ENCODE peak calls at places on chromosomes 5 and 9, in six cellular contexts. G is IMR-90, Q is MM.1S, X is hepatocyte, O is GM23248, P is astrocyte. S is an unnamed sample.

GRCh38 chr5:163727028-163727427 is 221.6 kb downstream of the MAT2B start:
- DNase-seq in O (no peak), G (no peak), Q (peak; percentile 59), P (no peak), X (no peak), S (no peak)

GRCh38 chr5:164475339-164475977 is 970.0 kb downstream of the MAT2B start:
- DNase-seq in G (peak; percentile 56), X (peak; percentile 32), P (peak; percentile 24), Q (peak; percentile 42), O (peak; percentile 10), S (peak; percentile 37)

GRCh38 chr5:117077142-117077541 is 502.5 kb upstream of the SEMA6A start:
- DNase-seq in O (peak; percentile 3), G (no peak), X (no peak), P (no peak), Q (peak; percentile 16), S (no peak)

GRCh38 chr9:122936464-122936863 is 4.4 kb upstream of the RABGAP1 start:
- DNase-seq in Q (no peak), X (peak; percentile 23), O (no peak), P (no peak), G (no peak), S (no peak)

GRCh38 chr5:53482717-53483638 is 2.5 kb downstream of the FST start:
- DNase-seq in O (peak; percentile 51), Q (peak; percentile 19), G (peak; percentile 53), P (no peak), X (peak; percentile 64), S (peak; percentile 33)

GRCh38 chr9:129496187-129497063 is 124.5 kb downstream of the C9orf50 start:
- DNase-seq in P (peak; percentile 91), G (peak; percentile 91), Q (peak; percentile 48), X (peak; percentile 98), O (peak; percentile 98), S (peak; percentile 82)

GRCh38 chr9:5408596-5408995 is 29.1 kb downstream of the PLGRKT start:
- DNase-seq in O (no peak), P (no peak), G (no peak), Q (no peak), X (no peak), S (no peak)

GRCh38 chr9:81632599-81632998 is 56.7 kb downstream of the TLE1 start:
- DNase-seq in G (peak; percentile 94), Q (no peak), P (peak; percentile 90), X (no peak), O (peak; percentile 78), S (peak; percentile 75)

GRCh38 chr9:68794898-68795297 is 89.9 kb downstream of the PIP5K1B start:
- DNase-seq in G (no peak), Q (no peak), X (peak; percentile 65), O (no peak), P (no peak), S (peak; percentile 99)

GRCh38 chr5:62561896-62562295 is 16.7 kb upstream of the LRRC70 start:
- DNase-seq in Q (no peak), P (no peak), O (no peak), G (no peak), X (no peak), S (no peak)
- H3K4me2 ChIP-seq in Q (no peak overlapping the region), P (no peak overlapping the region), O (no peak overlapping the region), G (no peak overlapping the region), X (no peak overlapping the region), S (no peak overlapping the region)

GRCh38 chr5:135433626-135434426 is 13.3 kb downstream of the DCANP1 start:
- DNase-seq in X (no peak), Q (no peak), O (peak; percentile 50), P (no peak), G (peak; percentile 56), S (peak; percentile 12)
- H3K4me2 ChIP-seq in X (peak overlapping the region; percentile 53), Q (no peak overlapping the region), O (no peak overlapping the region), P (peak overlapping the region; percentile 9), G (peak overlapping the region; percentile 10), S (no peak overlapping the region)

GRCh38 chr9:95506692-95507455 is 9.9 kb downstream of the PTCH1 start:
- DNase-seq in O (peak; percentile 82), X (peak; percentile 48), P (no peak), Q (peak; percentile 42), G (peak; percentile 58), S (peak; percentile 48)

GRCh38 chr9:95505676-95506437 is 10.9 kb downstream of the PTCH1 start:
- DNase-seq in X (peak; percentile 85), Q (peak; percentile 77), O (peak; percentile 67), P (peak; percentile 34), G (peak; percentile 63), S (no peak)

GRCh38 chr9:95507456-95508241 is 9.1 kb downstream of the PTCH1 start:
- DNase-seq in X (peak; percentile 60), P (peak; percentile 74), O (peak; percentile 75), G (peak; percentile 73), Q (peak; percentile 61), S (peak; percentile 40)

GRCh38 chr9:95505072-95505471 is 11.7 kb downstream of the PTCH1 start:
- DNase-seq in P (no peak), G (no peak), O (no peak), X (no peak), Q (no peak), S (no peak)

DNA sequence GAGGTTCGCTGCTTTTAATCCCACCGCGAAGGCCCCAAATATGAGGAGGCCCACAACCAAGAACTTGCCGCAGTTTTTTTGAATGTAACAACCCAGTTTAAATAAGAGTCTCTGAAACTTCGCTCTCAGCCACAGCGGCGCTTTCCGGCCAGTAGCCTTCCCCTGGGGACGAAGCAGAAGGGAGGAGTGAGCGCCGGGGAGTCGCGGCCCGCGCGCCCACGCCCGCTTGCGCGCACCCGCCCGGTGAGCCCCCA is 10.4 kb downstream of the PTCH1 start:
- DNase-seq in P (peak; percentile 36), Q (peak; percentile 57), O (peak; percentile 79), X (peak; percentile 43), G (peak; percentile 47), S (no peak)
- H3K4me2 ChIP-seq in P (peak overlapping the region; percentile 100), Q (peak overlapping the region; percentile 85), O (peak overlapping the region; percentile 98), X (peak overlapping the region; percentile 86), G (peak overlapping the region; percentile 91), S (peak overlapping the region; percentile 74)

GRCh38 chr5:34789639-34790038 is 49.3 kb upstream of the TTC23L start:
- DNase-seq in Q (no peak), G (no peak), P (no peak), O (no peak), X (no peak), S (no peak)

GRCh38 chr5:34790087-34790486 is 48.9 kb upstream of the TTC23L start:
- DNase-seq in X (no peak), O (peak; percentile 20), G (no peak), P (peak; percentile 29), Q (no peak), S (no peak)

GRCh38 chr5:34791761-34792244 is 47.2 kb upstream of the TTC23L start:
- DNase-seq in Q (no peak), X (peak; percentile 47), P (peak; percentile 92), G (peak; percentile 81), O (peak; percentile 47), S (peak; percentile 71)

GRCh38 chr5:34787035-34787434 is 51.9 kb upstream of the TTC23L start:
- DNase-seq in P (no peak), G (no peak), Q (no peak), O (no peak), X (no peak), S (peak; percentile 8)

GRCh38 chr5:34789021-34789531 is 49.9 kb upstream of the TTC23L start:
- DNase-seq in O (peak; percentile 92), P (peak; percentile 97), G (peak; percentile 47), Q (no peak), X (no peak), S (peak; percentile 68)
- H3K4me2 ChIP-seq in O (peak overlapping the region; percentile 39), P (peak overlapping the region; percentile 17), G (no peak overlapping the region), Q (no peak overlapping the region), X (no peak overlapping the region), S (no peak overlapping the region)

DNA sequence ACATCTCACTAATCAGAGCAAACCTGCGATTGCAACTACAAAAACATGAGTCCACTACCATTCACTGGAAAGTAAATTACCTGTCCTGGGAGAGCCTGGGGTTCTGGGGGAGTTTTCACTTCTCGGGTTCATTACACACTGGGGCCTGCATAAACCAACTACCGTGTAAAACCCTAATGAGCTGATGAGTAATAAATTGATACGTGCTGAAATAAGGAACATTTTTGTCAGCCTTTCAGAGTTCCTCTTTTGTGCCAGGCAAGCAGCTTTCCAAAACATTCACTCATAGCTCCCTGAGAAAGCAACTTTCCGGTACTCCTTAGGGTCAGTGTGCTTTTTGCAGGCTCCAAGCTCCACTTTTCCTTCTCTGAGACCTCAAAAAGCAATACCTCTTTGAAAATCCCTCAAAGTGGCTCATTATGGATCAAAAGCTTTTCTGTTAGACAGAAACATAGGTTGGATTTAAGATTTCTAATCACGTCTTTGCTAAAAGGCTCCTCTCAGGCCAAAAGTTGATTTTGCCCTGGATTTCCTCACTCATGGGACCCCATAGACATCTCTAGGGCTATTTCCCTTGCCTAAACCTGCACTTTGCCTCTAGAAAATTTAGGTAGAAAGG is 74.9 kb downstream of the ST8SIA4 start:
- DNase-seq in O (peak; percentile 4), X (no peak), Q (no peak), G (no peak), P (no peak), S (no peak)
- H3K4me2 ChIP-seq in O (peak overlapping the region; percentile 24), X (no peak overlapping the region), Q (no peak overlapping the region), G (no peak overlapping the region), P (peak overlapping the region; percentile 43), S (no peak overlapping the region)